ENCODE peak calls at places on chromosomes 6 and 20, in six cellular contexts. One of them, this sample, is unnamed.

GRCh38 chr6:100101656-100102055 is 107.6 kb upstream of the MCHR2 start:
- DNase-seq in ovary: no peak
- DNase-seq in GM12878: no peak
- DNase-seq in sigmoid colon: no peak
- DNase-seq in A549: no peak
- DNase-seq in transverse colon: no peak
- DNase-seq in this sample: no peak

GRCh38 chr6:20644667-20645370 is 110.6 kb downstream of the CDKAL1 start:
- DNase-seq in transverse colon: no peak
- DNase-seq in GM12878: no peak
- DNase-seq in ovary: no peak
- DNase-seq in A549: no peak
- DNase-seq in sigmoid colon: no peak
- DNase-seq in this sample: no peak

GRCh38 chr6:43723737-43724295 is 36.2 kb upstream of the MRPS18A start:
- DNase-seq in sigmoid colon: peak
- DNase-seq in GM12878: no peak
- DNase-seq in A549: peak
- DNase-seq in ovary: peak
- DNase-seq in transverse colon: peak
- DNase-seq in this sample: peak

GRCh38 chr6:2132416-2132815 is 113.0 kb downstream of the GMDS start:
- DNase-seq in ovary: no peak
- DNase-seq in GM12878: no peak
- DNase-seq in transverse colon: no peak
- DNase-seq in sigmoid colon: no peak
- DNase-seq in A549: no peak
- DNase-seq in this sample: no peak

GRCh38 chr20:62143976-62144825 is 632 bp downstream of the SS18L1 start:
- DNase-seq in GM12878: no peak
- DNase-seq in ovary: peak
- DNase-seq in sigmoid colon: peak
- DNase-seq in A549: peak
- DNase-seq in transverse colon: peak
- DNase-seq in this sample: peak

GRCh38 chr20:8389381-8390368 is 257.6 kb downstream of the PLCB1 start:
- DNase-seq in GM12878: no peak
- DNase-seq in sigmoid colon: no peak
- DNase-seq in transverse colon: no peak
- DNase-seq in A549: peak
- DNase-seq in ovary: no peak
- DNase-seq in this sample: no peak

GRCh38 chr20:41632896-41633295 is 14.7 kb upstream of the CHD6 start:
- DNase-seq in transverse colon: no peak
- DNase-seq in sigmoid colon: no peak
- DNase-seq in A549: no peak
- DNase-seq in ovary: no peak
- DNase-seq in GM12878: no peak
- DNase-seq in this sample: no peak

GRCh38 chr6:148154648-148155047 is 188.0 kb upstream of the SASH1 start:
- DNase-seq in transverse colon: no peak
- DNase-seq in A549: no peak
- DNase-seq in ovary: no peak
- DNase-seq in sigmoid colon: no peak
- DNase-seq in GM12878: no peak
- DNase-seq in this sample: no peak

GRCh38 chr6:20952605-20953004 is 418.3 kb downstream of the CDKAL1 start:
- DNase-seq in sigmoid colon: no peak
- DNase-seq in ovary: no peak
- DNase-seq in transverse colon: no peak
- DNase-seq in GM12878: no peak
- DNase-seq in A549: no peak
- DNase-seq in this sample: no peak

GRCh38 chr6:53499094-53499493 is 45.8 kb downstream of the GCLC start:
- DNase-seq in GM12878: no peak
- DNase-seq in transverse colon: no peak
- DNase-seq in A549: no peak
- DNase-seq in ovary: no peak
- DNase-seq in sigmoid colon: no peak
- DNase-seq in this sample: no peak

GRCh38 chr6:111844921-111845320 is 28.3 kb downstream of the FYN start:
- DNase-seq in ovary: no peak
- DNase-seq in A549: no peak
- DNase-seq in GM12878: no peak
- DNase-seq in transverse colon: no peak
- DNase-seq in sigmoid colon: no peak
- DNase-seq in this sample: no peak

GRCh38 chr20:32152421-32153155 is 43.1 kb downstream of the TM9SF4 start:
- DNase-seq in A549: no peak
- DNase-seq in ovary: no peak
- DNase-seq in GM12878: no peak
- DNase-seq in sigmoid colon: peak
- DNase-seq in transverse colon: peak
- DNase-seq in this sample: no peak

GRCh38 chr20:63128956-63129355 is 87.0 kb downstream of the YTHDF1 start:
- DNase-seq in ovary: no peak
- DNase-seq in transverse colon: no peak
- DNase-seq in A549: no peak
- DNase-seq in sigmoid colon: peak
- DNase-seq in GM12878: no peak
- DNase-seq in this sample: peak

GRCh38 chr20:14451458-14451857 is 114.0 kb upstream of the FLRT3 start:
- DNase-seq in GM12878: no peak
- DNase-seq in ovary: no peak
- DNase-seq in A549: no peak
- DNase-seq in transverse colon: no peak
- DNase-seq in sigmoid colon: no peak
- DNase-seq in this sample: no peak

GRCh38 chr20:32079655-32080109 is 27.6 kb downstream of the HCK start:
- DNase-seq in ovary: no peak
- DNase-seq in A549: no peak
- DNase-seq in transverse colon: no peak
- DNase-seq in sigmoid colon: no peak
- DNase-seq in GM12878: no peak
- DNase-seq in this sample: no peak

GRCh38 chr20:54176610-54177009 is 2.8 kb upstream of the CYP24A1 start:
- DNase-seq in GM12878: no peak
- DNase-seq in transverse colon: no peak
- DNase-seq in sigmoid colon: no peak
- DNase-seq in A549: no peak
- DNase-seq in ovary: no peak
- DNase-seq in this sample: no peak

GRCh38 chr6:33481192-33481591 is 26.8 kb downstream of the ZBTB9 start:
- DNase-seq in transverse colon: no peak
- DNase-seq in ovary: no peak
- DNase-seq in A549: no peak
- DNase-seq in GM12878: no peak
- DNase-seq in sigmoid colon: no peak
- DNase-seq in this sample: no peak

GRCh38 chr20:49575551-49576060 is 7.7 kb upstream of the PTGIS start:
- DNase-seq in GM12878: no peak
- DNase-seq in sigmoid colon: peak
- DNase-seq in transverse colon: no peak
- DNase-seq in A549: peak
- DNase-seq in ovary: peak
- DNase-seq in this sample: no peak

GRCh38 chr6:166554316-166554715 is 32.2 kb downstream of the RAMACL start:
- DNase-seq in sigmoid colon: no peak
- DNase-seq in transverse colon: no peak
- DNase-seq in A549: no peak
- DNase-seq in GM12878: no peak
- DNase-seq in ovary: no peak
- DNase-seq in this sample: no peak

GRCh38 chr6:52249078-52249477 is 4.8 kb upstream of the IL17F start:
- DNase-seq in transverse colon: no peak
- DNase-seq in sigmoid colon: no peak
- DNase-seq in ovary: no peak
- DNase-seq in A549: no peak
- DNase-seq in GM12878: no peak
- DNase-seq in this sample: no peak

GRCh38 chr6:108766886-108767285 is 81.3 kb upstream of the ARMC2 start:
- DNase-seq in sigmoid colon: no peak
- DNase-seq in ovary: no peak
- DNase-seq in transverse colon: no peak
- DNase-seq in A549: no peak
- DNase-seq in GM12878: no peak
- DNase-seq in this sample: no peak

GRCh38 chr6:28814032-28814976 is 109.5 kb downstream of the TRIM27 start:
- DNase-seq in sigmoid colon: no peak
- DNase-seq in GM12878: no peak
- DNase-seq in ovary: no peak
- DNase-seq in transverse colon: no peak
- DNase-seq in A549: no peak
- DNase-seq in this sample: peak

GRCh38 chr6:38080349-38080748 is 260.8 kb downstream of the ZFAND3 start:
- DNase-seq in A549: no peak
- DNase-seq in ovary: no peak
- DNase-seq in sigmoid colon: no peak
- DNase-seq in GM12878: no peak
- DNase-seq in transverse colon: no peak
- DNase-seq in this sample: no peak

GRCh38 chr20:57792386-57793095 is 82.7 kb upstream of the PMEPA1 start:
- DNase-seq in A549: no peak
- DNase-seq in sigmoid colon: no peak
- DNase-seq in transverse colon: no peak
- DNase-seq in ovary: no peak
- DNase-seq in GM12878: no peak
- DNase-seq in this sample: peak

GRCh38 chr20:46324960-46325703 is 16.8 kb upstream of the CDH22 start:
- DNase-seq in A549: peak
- DNase-seq in GM12878: no peak
- DNase-seq in transverse colon: no peak
- DNase-seq in ovary: no peak
- DNase-seq in sigmoid colon: no peak
- DNase-seq in this sample: no peak

GRCh38 chr6:24522090-24522820 is 27.5 kb downstream of the ALDH5A1 start:
- DNase-seq in GM12878: peak
- DNase-seq in transverse colon: no peak
- DNase-seq in sigmoid colon: no peak
- DNase-seq in ovary: no peak
- DNase-seq in A549: no peak
- DNase-seq in this sample: no peak

GRCh38 chr6:23498013-23498412 is 628.0 kb upstream of the NRSN1 start:
- DNase-seq in transverse colon: no peak
- DNase-seq in A549: no peak
- DNase-seq in sigmoid colon: no peak
- DNase-seq in ovary: no peak
- DNase-seq in GM12878: no peak
- DNase-seq in this sample: no peak

GRCh38 chr20:40319741-40320499 is 369.1 kb downstream of the MAFB start:
- DNase-seq in sigmoid colon: no peak
- DNase-seq in A549: no peak
- DNase-seq in GM12878: no peak
- DNase-seq in ovary: no peak
- DNase-seq in transverse colon: no peak
- DNase-seq in this sample: no peak

DNA sequence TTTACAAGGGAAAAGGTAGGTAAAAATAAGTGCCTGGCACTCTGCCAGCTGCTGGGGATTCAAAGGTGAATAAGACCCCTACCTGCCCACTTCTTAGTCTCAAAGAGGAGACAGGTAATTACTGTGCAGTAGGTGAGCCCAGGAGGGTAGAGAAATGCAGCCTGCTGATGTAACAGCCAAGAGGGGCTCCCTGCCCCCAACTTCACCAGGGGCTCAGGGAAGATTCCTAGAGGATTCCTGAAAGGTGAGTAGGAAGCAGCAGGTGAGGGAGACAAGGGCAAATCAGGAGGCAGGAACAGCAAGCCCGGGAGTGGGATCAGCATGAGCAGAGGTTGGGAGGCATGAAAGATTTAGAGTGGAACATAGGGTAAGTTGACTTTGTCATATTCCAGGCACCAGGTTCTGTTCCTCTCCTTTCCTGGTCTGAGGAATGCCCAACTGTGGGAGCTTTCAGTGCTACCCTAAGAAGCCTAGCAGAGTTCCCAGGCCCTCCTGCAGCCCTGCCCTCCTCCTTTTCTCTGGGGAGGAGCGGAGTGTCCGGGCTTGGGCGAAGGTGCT is 258.1 kb downstream of the LRFN2 start:
- DNase-seq in transverse colon: no peak
- DNase-seq in sigmoid colon: no peak
- DNase-seq in GM12878: no peak
- DNase-seq in A549: no peak
- DNase-seq in ovary: no peak
- DNase-seq in this sample: no peak
- TF ChIP-seq EP300 in transverse colon: no peak
- TF ChIP-seq EP300 in sigmoid colon: no peak
- TF ChIP-seq EP300 in GM12878: no peak
- TF ChIP-seq EP300 in A549: no peak
- TF ChIP-seq EP300 in ovary: no peak
- TF ChIP-seq EP300 in this sample: no peak

GRCh38 chr6:158021376-158021775 is 39.7 kb downstream of the SYNJ2 start:
- DNase-seq in sigmoid colon: no peak
- DNase-seq in A549: no peak
- DNase-seq in GM12878: no peak
- DNase-seq in transverse colon: no peak
- DNase-seq in ovary: no peak
- DNase-seq in this sample: no peak
- H3K27ac ChIP-seq in sigmoid colon: peak
- H3K27ac ChIP-seq in A549: no peak
- H3K27ac ChIP-seq in GM12878: no peak
- H3K27ac ChIP-seq in transverse colon: no peak
- H3K27ac ChIP-seq in ovary: no peak
- H3K27ac ChIP-seq in this sample: no peak

GRCh38 chr6:7541175-7542064 is at the start of gene DSP:
- DNase-seq in A549: peak
- DNase-seq in ovary: peak
- DNase-seq in GM12878: no peak
- DNase-seq in sigmoid colon: no peak
- DNase-seq in transverse colon: peak
- DNase-seq in this sample: peak
- TF ChIP-seq POLR2A in A549: peak
- TF ChIP-seq POLR2A in ovary: no peak
- TF ChIP-seq POLR2A in GM12878: no peak
- TF ChIP-seq POLR2A in sigmoid colon: peak
- TF ChIP-seq POLR2A in transverse colon: peak
- TF ChIP-seq POLR2A in this sample: peak

GRCh38 chr6:157184202-157185015 is 138.9 kb downstream of the TMEM242 start:
- DNase-seq in GM12878: no peak
- DNase-seq in transverse colon: peak
- DNase-seq in A549: peak
- DNase-seq in sigmoid colon: peak
- DNase-seq in ovary: peak
- DNase-seq in this sample: peak

GRCh38 chr6:157185171-157185570 is 138.1 kb downstream of the TMEM242 start:
- DNase-seq in transverse colon: no peak
- DNase-seq in ovary: no peak
- DNase-seq in sigmoid colon: no peak
- DNase-seq in GM12878: no peak
- DNase-seq in A549: no peak
- DNase-seq in this sample: no peak

GRCh38 chr6:157188213-157188612 is 135.1 kb downstream of the TMEM242 start:
- DNase-seq in transverse colon: no peak
- DNase-seq in GM12878: no peak
- DNase-seq in A549: no peak
- DNase-seq in ovary: no peak
- DNase-seq in sigmoid colon: no peak
- DNase-seq in this sample: no peak

GRCh38 chr6:157186785-157187181 is 136.5 kb downstream of the TMEM242 start:
- DNase-seq in sigmoid colon: no peak
- DNase-seq in transverse colon: no peak
- DNase-seq in ovary: no peak
- DNase-seq in GM12878: no peak
- DNase-seq in A549: no peak
- DNase-seq in this sample: no peak

GRCh38 chr6:157187182-157188093 is 135.9 kb downstream of the TMEM242 start:
- DNase-seq in transverse colon: no peak
- DNase-seq in ovary: no peak
- DNase-seq in sigmoid colon: peak
- DNase-seq in GM12878: no peak
- DNase-seq in A549: no peak
- DNase-seq in this sample: no peak
- TF ChIP-seq EP300 in transverse colon: no peak
- TF ChIP-seq EP300 in ovary: no peak
- TF ChIP-seq EP300 in sigmoid colon: no peak
- TF ChIP-seq EP300 in GM12878: no peak
- TF ChIP-seq EP300 in A549: no peak
- TF ChIP-seq EP300 in this sample: no peak

This sample was measured in upper lobe of left lung.